ENCODE peak calls at places on chromosomes 12 and 14, in five cellular contexts. Z is kidney, F is epithelial cell of esophagus, N is adrenal gland, D is GM12878. P is an unnamed sample.
A peak's percentile ranks its signal among the peaks of the same experiment; 100 is the strongest.

GRCh38 chr12:84785281-84785680 is 127.3 kb downstream of the SLC6A15 start:
- DNase-seq in D (no peak), N (no peak), F (no peak), Z (no peak), P (no peak)

GRCh38 chr12:23093488-23093887 is 468.5 kb downstream of the ETNK1 start:
- DNase-seq in N (no peak), D (no peak), F (peak; percentile 47), Z (no peak), P (no peak)

GRCh38 chr14:67892466-67893120 is 73.0 kb downstream of the RAD51B start:
- DNase-seq in Z (no peak), N (no peak), D (no peak), F (no peak), P (no peak)

GRCh38 chr12:109467978-109468676 is 9.0 kb downstream of the KCTD10 start:
- DNase-seq in N (no peak), F (no peak), D (no peak), Z (no peak), P (no peak)

GRCh38 chr12:50222275-50222783 is 55.2 kb upstream of the CERS5 start:
- DNase-seq in D (no peak), F (peak; percentile 86), N (peak; percentile 62), Z (no peak), P (peak; percentile 87)

GRCh38 chr12:92133795-92134637 is 11.6 kb downstream of the BTG1 start:
- DNase-seq in N (no peak), D (no peak), F (no peak), Z (no peak), P (no peak)

GRCh38 chr14:78010688-78011087 is 159.5 kb upstream of the NRXN3 start:
- DNase-seq in D (no peak), F (peak; percentile 96), N (peak; percentile 5), Z (no peak), P (no peak)

GRCh38 chr12:132146098-132146497 is 1.8 kb downstream of the NOC4L start:
- DNase-seq in D (no peak), N (no peak), F (no peak), Z (peak; percentile 35), P (no peak)

GRCh38 chr12:21073822-21074460 is 57.1 kb upstream of the SLCO1B1 start:
- DNase-seq in Z (no peak), D (no peak), F (peak; percentile 46), N (no peak), P (no peak)

GRCh38 chr12:29168000-29168399 is 18.9 kb downstream of the FAR2 start:
- DNase-seq in D (no peak), Z (no peak), N (no peak), F (no peak), P (no peak)

GRCh38 chr12:5034605-5035004 is 9.1 kb upstream of the KCNA5 start:
- DNase-seq in Z (no peak), N (no peak), D (no peak), F (no peak), P (no peak)

GRCh38 chr14:80901260-80901659 is 40.3 kb downstream of the CEP128 start:
- DNase-seq in D (no peak), F (no peak), N (no peak), Z (no peak), P (no peak)

GRCh38 chr12:8661016-8661415 is 1.6 kb downstream of the MFAP5 start:
- DNase-seq in N (no peak), F (no peak), D (no peak), Z (no peak), P (no peak)

GRCh38 chr14:65000868-65001600 is 14.3 kb downstream of the FNTB start:
- DNase-seq in D (no peak), N (no peak), Z (no peak), F (no peak), P (no peak)

GRCh38 chr14:103317976-103318580 is 16.0 kb upstream of the EIF5 start:
- DNase-seq in F (no peak), N (no peak), D (no peak), Z (no peak), P (no peak)

GRCh38 chr12:121513464-121514183 is 67.2 kb downstream of the KDM2B start:
- DNase-seq in N (peak; percentile 63), F (peak; percentile 36), Z (no peak), D (no peak), P (no peak)

GRCh38 chr14:21071225-21072041 is 1.3 kb downstream of the ARHGEF40 start:
- DNase-seq in F (peak; percentile 64), D (peak; percentile 51), N (peak; percentile 84), Z (peak; percentile 96), P (peak; percentile 97)

GRCh38 chr14:99415496-99416281 is 65.0 kb downstream of the SETD3 start:
- DNase-seq in D (peak; percentile 55), Z (no peak), F (peak; percentile 81), N (peak; percentile 67), P (peak; percentile 82)

GRCh38 chr12:67039995-67040860 is 228.9 kb upstream of the CAND1 start:
- DNase-seq in F (no peak), D (no peak), Z (no peak), N (no peak), P (no peak)

GRCh38 chr14:30974628-30975027 is 50.8 kb upstream of the AP4S1 start:
- DNase-seq in F (peak; percentile 24), Z (no peak), N (peak; percentile 47), D (no peak), P (no peak)

GRCh38 chr12:68972570-68972969 is 39.6 kb upstream of the CPM start:
- DNase-seq in D (no peak), N (no peak), Z (no peak), F (no peak), P (no peak)

GRCh38 chr14:80135305-80136088 is 75.8 kb downstream of the DIO2 start:
- DNase-seq in Z (no peak), F (peak; percentile 22), N (no peak), D (no peak), P (no peak)

GRCh38 chr12:120015313-120015712 is 26.3 kb downstream of the BICDL1 start:
- DNase-seq in F (no peak), N (no peak), D (peak; percentile 35), Z (no peak), P (no peak)

GRCh38 chr12:64466178-64466577 is 14.3 kb downstream of the TBK1 start:
- DNase-seq in N (no peak), F (no peak), Z (no peak), D (no peak), P (no peak)

GRCh38 chr14:61479746-61480502 is 158.5 kb downstream of the PRKCH start:
- DNase-seq in Z (no peak), F (peak; percentile 78), D (no peak), N (no peak), P (no peak)

GRCh38 chr14:61478971-61479473 is 157.6 kb downstream of the PRKCH start:
- DNase-seq in N (peak; percentile 58), D (no peak), Z (no peak), F (no peak), P (no peak)

GRCh38 chr14:61476737-61477410 is 155.5 kb downstream of the PRKCH start:
- DNase-seq in D (no peak), Z (no peak), N (peak; percentile 81), F (peak; percentile 83), P (no peak)

GRCh38 chr14:61476105-61476736 is 154.8 kb downstream of the PRKCH start:
- DNase-seq in D (no peak), N (no peak), Z (no peak), F (no peak), P (no peak)

DNA sequence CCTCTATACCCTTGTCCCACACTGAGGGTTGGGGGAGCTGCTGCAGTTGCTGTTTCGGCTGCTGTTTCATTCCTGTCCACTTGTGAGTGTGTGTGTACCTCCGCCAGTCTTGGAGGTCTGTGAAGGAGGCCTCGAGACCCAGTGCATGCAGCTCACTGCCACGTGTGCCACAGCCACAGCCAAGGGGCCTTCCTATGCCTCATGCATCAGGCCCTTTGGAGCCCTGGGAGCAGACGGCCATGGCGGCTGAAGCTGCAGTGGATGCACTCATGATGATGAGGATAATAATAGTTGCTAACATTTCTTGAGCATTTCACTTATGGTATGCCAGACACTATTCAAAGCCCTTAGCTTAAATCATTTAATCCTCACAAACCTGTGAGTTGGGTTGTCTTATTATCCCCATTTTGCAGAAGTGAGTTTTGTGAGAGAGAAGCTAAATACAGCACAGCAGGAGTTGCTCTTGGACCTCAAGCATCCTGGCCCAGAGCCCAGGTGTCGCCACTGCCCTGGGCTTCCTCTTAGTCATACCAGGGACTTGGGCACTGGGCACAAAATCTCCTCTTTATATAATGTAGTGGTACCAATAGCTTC is 156.6 kb downstream of the PRKCH start:
- DNase-seq in F (peak; percentile 35), D (no peak), N (peak; percentile 95), Z (peak; percentile 90), P (no peak)
- TF ChIP-seq CTCF in F (no peak), D (no peak), N (no peak), Z (no peak), P (no peak)

DNA sequence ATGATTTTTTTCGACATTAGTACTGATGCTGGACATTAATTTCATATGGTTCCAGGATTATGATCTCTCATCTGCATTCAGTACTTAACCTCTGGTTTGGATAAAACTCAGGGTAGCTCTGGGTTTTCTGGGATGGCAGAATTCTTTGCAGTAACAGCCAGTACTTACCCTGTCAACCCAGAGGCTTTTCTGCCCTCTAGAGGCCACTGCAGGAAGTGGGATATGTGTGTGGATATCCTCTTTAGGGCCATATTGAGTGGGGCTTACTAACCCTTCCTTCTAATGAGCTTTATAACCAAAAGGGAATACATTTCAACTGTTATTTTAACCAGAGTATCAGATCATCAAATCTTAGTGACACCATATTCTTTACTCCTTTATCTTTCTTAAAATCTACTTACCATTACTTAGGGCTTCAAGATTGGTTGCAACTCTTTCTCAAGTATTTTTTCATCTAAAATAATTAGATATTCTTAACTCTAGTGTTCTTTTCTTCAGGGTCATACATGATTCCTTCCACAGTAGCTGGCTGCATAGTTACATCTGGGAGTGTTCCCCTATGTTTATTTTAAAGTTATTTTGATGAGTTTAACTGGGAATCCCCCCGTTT is 488.0 kb upstream of the STXBP6 start:
- DNase-seq in Z (no peak), F (peak; percentile 31), D (no peak), N (peak; percentile 68), P (no peak)
- TF ChIP-seq CTCF in Z (no peak), F (peak; percentile 33), D (peak; percentile 33), N (peak; percentile 65), P (no peak)

DNA sequence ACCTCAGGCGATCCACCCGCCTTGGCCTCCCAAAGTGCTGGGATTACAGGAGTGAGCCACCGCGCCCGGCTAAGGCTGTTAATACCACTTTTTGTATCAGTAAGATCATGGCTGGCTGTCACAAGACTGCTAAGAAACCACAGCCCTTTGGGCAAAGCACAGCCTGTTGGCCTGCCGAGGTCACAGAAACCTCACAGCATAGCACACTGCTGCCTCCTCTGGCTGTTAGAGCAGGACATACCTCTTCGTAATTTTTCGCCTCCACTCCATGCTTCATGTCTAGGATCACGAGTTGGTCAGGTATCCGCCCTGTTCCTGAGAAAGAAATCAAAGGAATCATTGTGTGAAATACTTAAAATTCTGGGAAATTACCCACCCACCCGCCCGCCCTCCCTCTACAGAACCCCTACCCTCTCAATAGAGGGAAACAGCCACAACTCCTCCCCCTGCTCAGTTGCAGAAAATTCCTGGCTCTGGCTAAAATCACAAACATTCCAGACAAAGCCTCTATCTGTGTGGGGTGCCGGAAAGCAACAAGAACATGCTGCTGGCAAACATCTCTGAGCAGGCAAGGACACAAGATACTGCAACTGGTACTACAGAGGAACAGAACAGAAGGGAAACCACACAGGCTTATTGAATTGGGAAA is 20.7 kb upstream of the NEK9 start:
- DNase-seq in N (peak; percentile 90), Z (peak; percentile 91), F (peak; percentile 64), D (no peak), P (peak; percentile 90)
- TF ChIP-seq CTCF in N (peak; percentile 62), Z (peak; percentile 28), F (peak; percentile 52), D (no peak), P (peak; percentile 71)

DNA sequence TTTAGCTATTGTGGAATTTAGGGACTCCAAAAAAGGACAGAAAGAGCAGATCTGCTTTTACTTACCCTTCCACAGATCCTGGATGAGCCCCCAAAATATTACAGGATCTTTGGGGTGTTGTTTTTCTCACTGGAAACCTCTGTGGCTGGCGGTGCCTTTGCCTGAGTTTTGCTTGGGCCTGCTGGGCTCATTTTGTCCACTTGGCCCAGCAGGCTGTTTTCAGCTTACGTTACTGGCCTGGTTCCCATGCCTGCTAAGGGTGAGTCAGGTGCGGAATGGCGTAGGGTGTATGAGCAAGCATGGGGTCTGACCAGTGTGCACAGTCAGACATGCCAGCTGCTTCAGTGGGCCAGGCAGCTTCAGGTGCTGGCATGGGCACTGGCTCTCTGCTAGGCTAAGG is 45.8 kb downstream of the HSD17B6 start:
- DNase-seq in Z (no peak), D (no peak), F (peak; percentile 14), N (no peak), P (no peak)
- TF ChIP-seq CTCF in Z (no peak), D (no peak), F (no peak), N (no peak), P (no peak)